ENCODE peak calls at places on chromosomes 5 and 9, in eight cellular contexts. One of them, this sample, is unnamed.

GRCh38 chr5:122076023-122076422 is 2.0 kb downstream of the LOX start:
- DNase-seq in GM13976: no peak
- DNase-seq in naive thymus-derived CD8-positive, alpha-beta T cell: no peak
- DNase-seq in activated gamma-delta T cell treated with Interleukin-2 at 50 U/mL for 16 hours: no peak
- DNase-seq in iPS DF 19.7: no peak
- DNase-seq in sciatic nerve: no peak
- DNase-seq in T follicular helper cell: no peak
- DNase-seq in activated CD4-positive, alpha-beta T cell treated with anti-CD3 and anti-CD28 coated beads, Interleukin-2, amount 50 U/mL, for 48 hours: no peak
- DNase-seq in this sample: no peak

GRCh38 chr5:167261309-167262100 is 1029.9 kb upstream of the WWC1 start:
- DNase-seq in iPS DF 19.7: peak
- DNase-seq in T follicular helper cell: no peak
- DNase-seq in naive thymus-derived CD8-positive, alpha-beta T cell: no peak
- DNase-seq in activated gamma-delta T cell treated with Interleukin-2 at 50 U/mL for 16 hours: no peak
- DNase-seq in activated CD4-positive, alpha-beta T cell treated with anti-CD3 and anti-CD28 coated beads, Interleukin-2, amount 50 U/mL, for 48 hours: no peak
- DNase-seq in sciatic nerve: no peak
- DNase-seq in GM13976: no peak
- DNase-seq in this sample: no peak

GRCh38 chr5:3202570-3202969 is 393.1 kb upstream of the IRX1 start:
- DNase-seq in activated gamma-delta T cell treated with Interleukin-2 at 50 U/mL for 16 hours: no peak
- DNase-seq in iPS DF 19.7: no peak
- DNase-seq in sciatic nerve: no peak
- DNase-seq in T follicular helper cell: no peak
- DNase-seq in GM13976: no peak
- DNase-seq in activated CD4-positive, alpha-beta T cell treated with anti-CD3 and anti-CD28 coated beads, Interleukin-2, amount 50 U/mL, for 48 hours: no peak
- DNase-seq in naive thymus-derived CD8-positive, alpha-beta T cell: no peak
- DNase-seq in this sample: no peak

GRCh38 chr5:173324115-173325001 is 3.9 kb downstream of the STC2 start:
- DNase-seq in GM13976: peak
- DNase-seq in sciatic nerve: no peak
- DNase-seq in T follicular helper cell: no peak
- DNase-seq in activated CD4-positive, alpha-beta T cell treated with anti-CD3 and anti-CD28 coated beads, Interleukin-2, amount 50 U/mL, for 48 hours: no peak
- DNase-seq in iPS DF 19.7: no peak
- DNase-seq in activated gamma-delta T cell treated with Interleukin-2 at 50 U/mL for 16 hours: no peak
- DNase-seq in naive thymus-derived CD8-positive, alpha-beta T cell: no peak
- DNase-seq in this sample: peak

GRCh38 chr9:121269030-121269887 is 1.3 kb downstream of the GSN start:
- DNase-seq in activated gamma-delta T cell treated with Interleukin-2 at 50 U/mL for 16 hours: no peak
- DNase-seq in sciatic nerve: no peak
- DNase-seq in T follicular helper cell: no peak
- DNase-seq in GM13976: no peak
- DNase-seq in activated CD4-positive, alpha-beta T cell treated with anti-CD3 and anti-CD28 coated beads, Interleukin-2, amount 50 U/mL, for 48 hours: no peak
- DNase-seq in iPS DF 19.7: no peak
- DNase-seq in naive thymus-derived CD8-positive, alpha-beta T cell: no peak
- DNase-seq in this sample: peak

GRCh38 chr9:21084242-21084850 is 6.6 kb upstream of the IFNB1 start:
- DNase-seq in activated CD4-positive, alpha-beta T cell treated with anti-CD3 and anti-CD28 coated beads, Interleukin-2, amount 50 U/mL, for 48 hours: no peak
- DNase-seq in sciatic nerve: no peak
- DNase-seq in activated gamma-delta T cell treated with Interleukin-2 at 50 U/mL for 16 hours: no peak
- DNase-seq in T follicular helper cell: no peak
- DNase-seq in iPS DF 19.7: no peak
- DNase-seq in GM13976: no peak
- DNase-seq in naive thymus-derived CD8-positive, alpha-beta T cell: no peak
- DNase-seq in this sample: no peak

GRCh38 chr5:126864042-126864688 is 87.2 kb downstream of the LMNB1 start:
- DNase-seq in naive thymus-derived CD8-positive, alpha-beta T cell: no peak
- DNase-seq in activated gamma-delta T cell treated with Interleukin-2 at 50 U/mL for 16 hours: no peak
- DNase-seq in sciatic nerve: no peak
- DNase-seq in GM13976: no peak
- DNase-seq in activated CD4-positive, alpha-beta T cell treated with anti-CD3 and anti-CD28 coated beads, Interleukin-2, amount 50 U/mL, for 48 hours: no peak
- DNase-seq in T follicular helper cell: no peak
- DNase-seq in iPS DF 19.7: no peak
- DNase-seq in this sample: no peak

GRCh38 chr9:10612649-10613398 is at the start of gene PTPRD:
- DNase-seq in GM13976: peak
- DNase-seq in T follicular helper cell: no peak
- DNase-seq in sciatic nerve: no peak
- DNase-seq in naive thymus-derived CD8-positive, alpha-beta T cell: no peak
- DNase-seq in iPS DF 19.7: peak
- DNase-seq in activated gamma-delta T cell treated with Interleukin-2 at 50 U/mL for 16 hours: no peak
- DNase-seq in activated CD4-positive, alpha-beta T cell treated with anti-CD3 and anti-CD28 coated beads, Interleukin-2, amount 50 U/mL, for 48 hours: peak
- DNase-seq in this sample: peak

GRCh38 chr5:139755892-139756671 is 39.5 kb upstream of the PSD2 start:
- DNase-seq in T follicular helper cell: no peak
- DNase-seq in sciatic nerve: no peak
- DNase-seq in GM13976: peak
- DNase-seq in iPS DF 19.7: no peak
- DNase-seq in activated CD4-positive, alpha-beta T cell treated with anti-CD3 and anti-CD28 coated beads, Interleukin-2, amount 50 U/mL, for 48 hours: no peak
- DNase-seq in naive thymus-derived CD8-positive, alpha-beta T cell: no peak
- DNase-seq in activated gamma-delta T cell treated with Interleukin-2 at 50 U/mL for 16 hours: peak
- DNase-seq in this sample: peak

GRCh38 chr5:111774525-111774924 is 17.5 kb upstream of the NREP start:
- DNase-seq in iPS DF 19.7: no peak
- DNase-seq in T follicular helper cell: no peak
- DNase-seq in sciatic nerve: peak
- DNase-seq in GM13976: no peak
- DNase-seq in activated CD4-positive, alpha-beta T cell treated with anti-CD3 and anti-CD28 coated beads, Interleukin-2, amount 50 U/mL, for 48 hours: no peak
- DNase-seq in naive thymus-derived CD8-positive, alpha-beta T cell: no peak
- DNase-seq in activated gamma-delta T cell treated with Interleukin-2 at 50 U/mL for 16 hours: no peak
- DNase-seq in this sample: peak

GRCh38 chr5:177458122-177458681 is 11.6 kb downstream of the PRR7 start:
- DNase-seq in GM13976: no peak
- DNase-seq in naive thymus-derived CD8-positive, alpha-beta T cell: no peak
- DNase-seq in iPS DF 19.7: no peak
- DNase-seq in sciatic nerve: no peak
- DNase-seq in activated gamma-delta T cell treated with Interleukin-2 at 50 U/mL for 16 hours: no peak
- DNase-seq in T follicular helper cell: no peak
- DNase-seq in activated CD4-positive, alpha-beta T cell treated with anti-CD3 and anti-CD28 coated beads, Interleukin-2, amount 50 U/mL, for 48 hours: no peak
- DNase-seq in this sample: no peak

GRCh38 chr9:121755581-121755980 is 104.1 kb downstream of the DAB2IP start:
- DNase-seq in naive thymus-derived CD8-positive, alpha-beta T cell: no peak
- DNase-seq in GM13976: no peak
- DNase-seq in iPS DF 19.7: no peak
- DNase-seq in T follicular helper cell: no peak
- DNase-seq in sciatic nerve: no peak
- DNase-seq in activated CD4-positive, alpha-beta T cell treated with anti-CD3 and anti-CD28 coated beads, Interleukin-2, amount 50 U/mL, for 48 hours: no peak
- DNase-seq in activated gamma-delta T cell treated with Interleukin-2 at 50 U/mL for 16 hours: no peak
- DNase-seq in this sample: no peak

GRCh38 chr9:92654481-92655301 is 15.2 kb downstream of the IPPK start:
- DNase-seq in activated gamma-delta T cell treated with Interleukin-2 at 50 U/mL for 16 hours: no peak
- DNase-seq in T follicular helper cell: no peak
- DNase-seq in GM13976: no peak
- DNase-seq in iPS DF 19.7: no peak
- DNase-seq in activated CD4-positive, alpha-beta T cell treated with anti-CD3 and anti-CD28 coated beads, Interleukin-2, amount 50 U/mL, for 48 hours: no peak
- DNase-seq in sciatic nerve: peak
- DNase-seq in naive thymus-derived CD8-positive, alpha-beta T cell: no peak
- DNase-seq in this sample: no peak

GRCh38 chr5:35862126-35862525 is 5.4 kb downstream of the IL7R start:
- DNase-seq in activated gamma-delta T cell treated with Interleukin-2 at 50 U/mL for 16 hours: no peak
- DNase-seq in T follicular helper cell: no peak
- DNase-seq in activated CD4-positive, alpha-beta T cell treated with anti-CD3 and anti-CD28 coated beads, Interleukin-2, amount 50 U/mL, for 48 hours: no peak
- DNase-seq in GM13976: no peak
- DNase-seq in iPS DF 19.7: no peak
- DNase-seq in naive thymus-derived CD8-positive, alpha-beta T cell: no peak
- DNase-seq in sciatic nerve: no peak
- DNase-seq in this sample: no peak

GRCh38 chr5:173496129-173496882 is 120.1 kb downstream of the BOD1 start:
- DNase-seq in T follicular helper cell: no peak
- DNase-seq in GM13976: no peak
- DNase-seq in iPS DF 19.7: no peak
- DNase-seq in activated gamma-delta T cell treated with Interleukin-2 at 50 U/mL for 16 hours: no peak
- DNase-seq in sciatic nerve: no peak
- DNase-seq in naive thymus-derived CD8-positive, alpha-beta T cell: no peak
- DNase-seq in activated CD4-positive, alpha-beta T cell treated with anti-CD3 and anti-CD28 coated beads, Interleukin-2, amount 50 U/mL, for 48 hours: no peak
- DNase-seq in this sample: peak

GRCh38 chr5:135223891-135224625 is 175.0 kb downstream of the MACROH2A1 start:
- DNase-seq in T follicular helper cell: no peak
- DNase-seq in activated CD4-positive, alpha-beta T cell treated with anti-CD3 and anti-CD28 coated beads, Interleukin-2, amount 50 U/mL, for 48 hours: no peak
- DNase-seq in activated gamma-delta T cell treated with Interleukin-2 at 50 U/mL for 16 hours: no peak
- DNase-seq in sciatic nerve: peak
- DNase-seq in GM13976: no peak
- DNase-seq in naive thymus-derived CD8-positive, alpha-beta T cell: no peak
- DNase-seq in iPS DF 19.7: no peak
- DNase-seq in this sample: peak

GRCh38 chr5:673140-673836 is 19.9 kb downstream of the TPPP start:
- DNase-seq in GM13976: no peak
- DNase-seq in sciatic nerve: peak
- DNase-seq in activated CD4-positive, alpha-beta T cell treated with anti-CD3 and anti-CD28 coated beads, Interleukin-2, amount 50 U/mL, for 48 hours: no peak
- DNase-seq in activated gamma-delta T cell treated with Interleukin-2 at 50 U/mL for 16 hours: no peak
- DNase-seq in naive thymus-derived CD8-positive, alpha-beta T cell: no peak
- DNase-seq in iPS DF 19.7: no peak
- DNase-seq in T follicular helper cell: no peak
- DNase-seq in this sample: no peak

GRCh38 chr5:173712609-173713176 is 96.2 kb upstream of the BOD1 start:
- DNase-seq in T follicular helper cell: no peak
- DNase-seq in sciatic nerve: no peak
- DNase-seq in activated CD4-positive, alpha-beta T cell treated with anti-CD3 and anti-CD28 coated beads, Interleukin-2, amount 50 U/mL, for 48 hours: no peak
- DNase-seq in naive thymus-derived CD8-positive, alpha-beta T cell: no peak
- DNase-seq in iPS DF 19.7: no peak
- DNase-seq in GM13976: no peak
- DNase-seq in activated gamma-delta T cell treated with Interleukin-2 at 50 U/mL for 16 hours: no peak
- DNase-seq in this sample: no peak

GRCh38 chr5:73638344-73639095 is 12.5 kb downstream of the ARHGEF28 start:
- DNase-seq in activated CD4-positive, alpha-beta T cell treated with anti-CD3 and anti-CD28 coated beads, Interleukin-2, amount 50 U/mL, for 48 hours: no peak
- DNase-seq in activated gamma-delta T cell treated with Interleukin-2 at 50 U/mL for 16 hours: no peak
- DNase-seq in T follicular helper cell: no peak
- DNase-seq in GM13976: no peak
- DNase-seq in sciatic nerve: no peak
- DNase-seq in naive thymus-derived CD8-positive, alpha-beta T cell: no peak
- DNase-seq in iPS DF 19.7: no peak
- DNase-seq in this sample: no peak

GRCh38 chr5:155833282-155833681 is 493.7 kb upstream of the SGCD start:
- DNase-seq in activated gamma-delta T cell treated with Interleukin-2 at 50 U/mL for 16 hours: no peak
- DNase-seq in T follicular helper cell: no peak
- DNase-seq in iPS DF 19.7: no peak
- DNase-seq in GM13976: no peak
- DNase-seq in activated CD4-positive, alpha-beta T cell treated with anti-CD3 and anti-CD28 coated beads, Interleukin-2, amount 50 U/mL, for 48 hours: no peak
- DNase-seq in sciatic nerve: no peak
- DNase-seq in naive thymus-derived CD8-positive, alpha-beta T cell: no peak
- DNase-seq in this sample: no peak

GRCh38 chr5:178104492-178104891 is 8.8 kb upstream of the N4BP3 start:
- DNase-seq in iPS DF 19.7: no peak
- DNase-seq in activated gamma-delta T cell treated with Interleukin-2 at 50 U/mL for 16 hours: no peak
- DNase-seq in sciatic nerve: no peak
- DNase-seq in naive thymus-derived CD8-positive, alpha-beta T cell: no peak
- DNase-seq in GM13976: no peak
- DNase-seq in T follicular helper cell: no peak
- DNase-seq in activated CD4-positive, alpha-beta T cell treated with anti-CD3 and anti-CD28 coated beads, Interleukin-2, amount 50 U/mL, for 48 hours: no peak
- DNase-seq in this sample: peak

This sample was measured in stomach.